ENCODE peak calls at places on chromosomes 11 and 22, in seven cellular contexts. Z, M, X, C, R, A and W are unnamed samples.
A peak's percentile ranks its signal among the peaks of the same experiment; 100 is the strongest.

GRCh38 chr11:86610559-86611341 is 61.7 kb downstream of the ME3 start:
- DNase-seq in M (no peak), Z (no peak), R (no peak), A (no peak), X (peak; percentile 29), C (no peak), W (no peak)

GRCh38 chr11:113664981-113665710 is 41.0 kb downstream of the TMPRSS5 start:
- DNase-seq in R (no peak), C (no peak), Z (no peak), A (no peak), M (no peak), X (peak; percentile 68), W (no peak)

GRCh38 chr22:45579306-45579705 is 76.6 kb downstream of the FBLN1 start:
- DNase-seq in Z (no peak), A (no peak), X (no peak), C (no peak), R (no peak), M (no peak), W (no peak)

GRCh38 chr11:109853156-109853776 is 239.9 kb upstream of the ZC3H12C start:
- DNase-seq in X (peak; percentile 88), A (no peak), M (no peak), Z (peak; percentile 90), C (no peak), R (no peak), W (no peak)

GRCh38 chr11:9574806-9575530 is 1.5 kb downstream of the WEE1 start:
- DNase-seq in Z (peak; percentile 87), M (peak; percentile 73), A (no peak), R (peak; percentile 61), C (no peak), X (peak; percentile 77), W (peak; percentile 76)

GRCh38 chr22:42596863-42597530 is 17.7 kb downstream of the POLDIP3 start:
- DNase-seq in X (no peak), M (no peak), A (no peak), Z (no peak), R (no peak), C (no peak), W (no peak)

GRCh38 chr11:2263012-2263565 is 7.3 kb downstream of the ASCL2 start:
- DNase-seq in M (no peak), X (no peak), Z (no peak), R (no peak), A (no peak), C (no peak), W (no peak)

GRCh38 chr11:128172046-128172878 is 415.1 kb downstream of the ETS1 start:
- DNase-seq in R (peak; percentile 71), C (peak; percentile 62), X (peak; percentile 95), A (peak; percentile 75), Z (peak; percentile 91), M (peak; percentile 87), W (peak; percentile 67)

GRCh38 chr11:118841469-118842222 is 42.0 kb upstream of the CXCR5 start:
- DNase-seq in X (no peak), C (peak; percentile 22), M (no peak), A (no peak), R (no peak), Z (no peak), W (no peak)

GRCh38 chr11:24589064-24589463 is 92.2 kb downstream of the LUZP2 start:
- DNase-seq in C (no peak), A (no peak), X (no peak), R (no peak), Z (no peak), M (no peak), W (no peak)

GRCh38 chr11:31981457-31981856 is 109.4 kb upstream of the RCN1 start:
- DNase-seq in X (no peak), R (no peak), C (no peak), Z (no peak), M (no peak), A (no peak), W (no peak)

GRCh38 chr11:134488913-134489312 is 76.9 kb upstream of the B3GAT1 start:
- DNase-seq in R (no peak), X (no peak), A (no peak), M (no peak), Z (no peak), C (no peak), W (no peak)

GRCh38 chr22:46165975-46166374 is 15.6 kb downstream of the PPARA start:
- DNase-seq in R (no peak), X (no peak), C (no peak), Z (no peak), A (no peak), M (no peak), W (no peak)

GRCh38 chr11:8006349-8006977 is 19.3 kb downstream of the EIF3F start:
- DNase-seq in C (peak; percentile 17), X (peak; percentile 82), R (no peak), M (peak; percentile 71), Z (peak; percentile 61), A (peak; percentile 19), W (peak; percentile 51)

GRCh38 chr11:11243258-11243789 is 109.7 kb downstream of the CSNK2A3 start:
- DNase-seq in M (no peak), R (peak; percentile 35), A (no peak), C (no peak), Z (no peak), X (no peak), W (no peak)

GRCh38 chr22:17102297-17102667 is 17.5 kb downstream of the IL17RA start:
- DNase-seq in Z (no peak), X (no peak), A (no peak), M (no peak), R (no peak), C (no peak), W (no peak)

GRCh38 chr11:13205446-13205845 is 72.1 kb upstream of the BMAL1 start:
- DNase-seq in M (no peak), C (no peak), Z (peak; percentile 26), A (no peak), R (no peak), X (no peak), W (no peak)

GRCh38 chr22:20779813-20780148 is 5.9 kb downstream of the SERPIND1 start:
- DNase-seq in C (no peak), Z (peak; percentile 44), X (peak; percentile 83), M (no peak), A (no peak), R (no peak), W (no peak)

DNA sequence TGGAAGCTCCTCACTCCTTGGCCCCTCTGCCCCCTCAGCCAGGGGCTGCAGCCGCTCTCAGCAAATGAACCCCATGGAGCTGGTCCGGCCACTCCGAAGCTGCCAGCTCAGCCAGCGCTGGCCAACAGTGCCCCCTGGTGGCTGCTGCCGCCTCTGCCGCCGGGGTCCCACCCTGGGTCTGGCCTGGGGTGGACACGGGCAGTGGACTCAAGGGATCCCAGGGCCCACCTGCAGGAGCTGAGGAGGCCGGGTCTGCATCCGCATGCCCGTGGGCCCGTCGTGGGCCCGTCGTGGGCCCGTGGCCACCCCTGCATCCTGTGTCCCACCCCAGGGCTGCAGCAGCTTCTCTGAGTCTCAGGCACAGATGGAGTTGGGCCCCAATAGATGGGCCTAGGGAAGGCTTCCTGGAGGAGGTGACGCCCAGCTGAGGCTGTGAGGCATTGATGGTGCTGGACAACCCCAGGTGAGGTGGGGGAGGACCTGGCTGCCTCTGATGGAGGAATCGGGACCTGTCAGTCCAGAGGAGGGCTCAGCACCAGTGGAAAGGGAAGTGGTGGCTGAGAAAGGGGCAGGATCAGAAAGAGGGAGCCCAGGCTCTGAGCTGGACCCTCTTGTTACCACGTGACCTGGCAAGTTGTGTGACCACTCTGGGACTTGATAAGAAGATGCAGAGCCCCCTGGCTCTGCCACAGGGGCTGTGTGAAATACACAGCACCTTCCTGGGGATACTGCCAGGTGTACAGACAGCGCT is 522.3 kb downstream of the BRD1 start:
- DNase-seq in M (peak; percentile 46), A (peak; percentile 26), X (peak; percentile 47), R (peak; percentile 48), C (no peak), Z (peak; percentile 4), W (peak; percentile 53)
- H3K9me3 ChIP-seq in M (no peaks in the 10 kb centered on the region), A (no peaks in the 10 kb centered on the region), X (no peaks in the 10 kb centered on the region), R (no peaks in the 10 kb centered on the region), C (no peaks in the 10 kb centered on the region), Z (no peaks in the 10 kb centered on the region), W (no peaks in the 10 kb centered on the region)

DNA sequence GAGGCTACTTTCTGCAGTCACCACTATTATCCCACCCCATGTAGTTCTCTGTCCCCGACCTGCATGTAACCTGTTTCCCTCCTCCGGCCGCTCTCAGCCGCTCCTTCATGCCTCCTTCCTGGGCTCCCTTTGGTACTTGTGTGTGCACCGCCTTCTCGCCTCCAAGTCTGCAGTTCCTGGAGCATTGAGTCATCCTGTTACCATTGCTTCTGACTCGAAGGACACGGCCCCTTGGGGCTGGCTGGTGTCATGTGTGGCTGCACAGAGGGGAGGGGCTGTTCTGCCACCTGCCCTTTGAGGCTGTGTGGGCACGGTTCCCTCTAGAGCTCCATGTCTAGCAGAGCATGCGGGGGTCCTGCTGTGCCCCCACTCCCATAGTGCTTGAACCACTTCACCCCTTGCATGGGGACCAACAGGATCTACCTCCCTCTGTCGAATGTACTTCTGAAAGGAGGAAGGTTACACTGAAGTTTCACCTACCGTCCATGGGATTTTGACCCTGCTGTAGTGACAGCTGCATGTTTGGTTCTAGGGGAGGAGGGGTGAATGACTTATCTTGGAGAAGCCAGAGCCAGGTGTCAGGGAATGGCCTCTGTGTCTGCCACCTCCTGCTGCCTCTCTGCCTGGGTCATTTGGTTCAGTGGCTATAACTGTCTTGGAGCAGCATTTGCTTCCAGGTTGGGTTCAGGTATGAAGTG is 39.6 kb downstream of the BCR start:
- DNase-seq in C (peak; percentile 28), Z (peak; percentile 73), X (peak; percentile 27), R (peak; percentile 73), M (no peak), A (no peak), W (peak; percentile 33)
- H3K4me3 ChIP-seq in C (no peak overlapping the region), Z (no peak overlapping the region), X (no peak overlapping the region), R (peak overlapping the region; percentile 7), M (no peak overlapping the region), A (peak overlapping the region; percentile 29), W (no peak overlapping the region)

DNA sequence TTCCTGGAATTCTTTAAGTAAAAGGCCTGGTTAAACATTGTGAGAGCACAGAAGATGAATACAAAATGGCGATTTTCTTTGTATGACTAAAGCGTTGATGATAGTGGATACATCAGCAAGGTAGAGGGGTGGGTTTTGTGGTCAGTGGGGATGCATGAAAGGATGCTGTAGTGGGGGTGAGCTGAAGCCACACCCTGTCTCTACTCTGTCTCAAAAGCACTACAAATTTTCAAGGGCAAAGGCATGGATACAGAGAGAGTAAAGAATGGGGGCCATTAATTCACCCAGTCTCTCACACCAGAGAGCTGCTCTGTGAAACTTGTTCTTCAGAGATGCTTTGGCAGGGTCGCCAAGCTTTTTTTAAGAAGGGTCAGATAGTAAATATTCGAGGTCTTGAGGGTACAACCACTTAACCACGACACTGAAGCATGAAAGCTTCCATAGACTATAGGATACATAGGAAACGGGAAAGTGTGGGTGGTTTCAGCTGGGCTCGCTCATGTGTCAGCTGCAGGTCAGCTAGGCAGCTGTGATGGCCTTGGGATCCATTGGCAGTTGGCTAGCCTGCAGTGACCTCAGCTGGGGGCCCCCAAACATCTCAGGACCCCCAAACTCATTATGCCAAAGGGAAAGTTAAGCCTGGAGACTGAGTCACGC is 8.3 kb downstream of the TMEM138 start:
- DNase-seq in R (no peak), M (no peak), C (no peak), Z (no peak), X (no peak), A (no peak), W (no peak)
- H3K9me3 ChIP-seq in R (no peaks in the 10 kb centered on the region), M (no peaks in the 10 kb centered on the region), C (no peaks in the 10 kb centered on the region), Z (no peaks in the 10 kb centered on the region), X (peaks cover 16% of the 10 kb centered on the region), A (no peaks in the 10 kb centered on the region), W (no peaks in the 10 kb centered on the region)

DNA sequence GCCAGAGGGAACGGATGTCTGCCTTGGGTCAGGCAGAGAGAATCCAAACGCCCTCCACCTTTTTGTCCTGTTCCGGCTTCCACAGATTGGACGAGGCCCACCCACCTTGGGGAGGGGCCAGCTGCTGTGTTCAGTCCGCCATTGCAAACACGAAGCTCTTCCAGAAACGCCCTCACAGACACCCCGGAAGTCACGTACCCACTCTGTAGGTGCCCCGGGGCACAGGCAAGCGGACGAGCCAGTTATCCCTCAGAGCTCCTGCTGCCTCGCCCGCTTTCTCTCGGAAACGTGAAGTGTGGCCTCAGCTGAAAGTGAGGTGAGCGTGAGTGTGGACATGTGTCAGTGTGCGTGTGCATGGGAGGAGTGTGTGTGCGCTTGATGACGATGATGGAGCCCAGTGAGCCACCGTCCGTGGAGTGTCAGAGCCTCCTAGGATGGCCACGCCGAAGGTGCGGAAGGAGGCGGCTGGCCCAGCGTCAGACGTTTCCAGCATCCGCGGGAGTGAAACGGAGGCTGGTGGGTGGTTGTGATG is 869.2 kb downstream of the TBC1D22A start:
- DNase-seq in A (no peak), M (no peak), X (peak; percentile 91), Z (no peak), R (no peak), C (no peak), W (peak; percentile 88)
- H3K4me3 ChIP-seq in A (no peak overlapping the region), M (no peak overlapping the region), X (peak overlapping the region; percentile 97), Z (no peak overlapping the region), R (no peak overlapping the region), C (no peak overlapping the region), W (peak overlapping the region; percentile 79)